ENCODE peak calls at places on chromosomes 3 and 15, in ten cellular contexts. F is stimulated activated CD8-positive, alpha-beta memory T cell treated with anti-CD3 and anti-CD28 coated beads, Interleukin-12 subunit alpha, Interleukin-12 subunit beta, amount 100 ng/mL, for 1 hour; T is RPMI8226; H is WERI-Rb-1; C is endothelial cell of umbilical vein; N is LoVo; P is hypothalamus; Z is AG20443; W is effector memory CD4-positive, alpha-beta T cell; V is colonic mucosa. S is an unnamed sample.
A peak's percentile ranks its signal among the peaks of the same experiment; 100 is the strongest.

GRCh38 chr3:146160964-146161724 is at the start of gene PLOD2:
- DNase-seq in T (peak; percentile 8), P (peak; percentile 56), F (no peak), Z (peak; percentile 90), N (peak; percentile 65), C (peak; percentile 90), W (no peak), V (peak; percentile 81), H (peak; percentile 56), S (peak; percentile 85)

GRCh38 chr15:98442379-98442833 is 205.9 kb upstream of the IGF1R start:
- DNase-seq in P (peak; percentile 14), Z (peak; percentile 86), T (peak; percentile 63), N (peak; percentile 67), H (peak; percentile 51), C (peak; percentile 71), W (no peak), F (no peak), V (peak; percentile 55), S (peak; percentile 68)

GRCh38 chr3:177134166-177134565 is 63.1 kb downstream of the TBL1XR1 start:
- DNase-seq in C (peak; percentile 86), W (no peak), N (no peak), T (no peak), Z (no peak), P (no peak), V (no peak), H (no peak), F (no peak), S (no peak)

GRCh38 chr3:124467980-124468902 is 262.0 kb upstream of the UMPS start:
- DNase-seq in Z (peak; percentile 88), F (no peak), V (peak; percentile 60), H (peak; percentile 56), P (peak; percentile 47), C (peak; percentile 58), W (no peak), T (peak; percentile 71), N (peak; percentile 59), S (peak; percentile 41)

GRCh38 chr15:58534556-58534955 is 102.8 kb downstream of the LIPC start:
- DNase-seq in N (peak; percentile 6), T (no peak), Z (no peak), H (no peak), C (no peak), P (no peak), V (no peak), W (no peak), F (no peak), S (no peak)

GRCh38 chr3:112654979-112655378 is 14.0 kb upstream of the CCDC80 start:
- DNase-seq in C (no peak), W (no peak), N (no peak), V (no peak), Z (no peak), F (no peak), H (no peak), T (peak; percentile 21), P (no peak), S (no peak)

GRCh38 chr3:46913644-46914043 is 36.1 kb downstream of the PTH1R start:
- DNase-seq in F (no peak), T (peak; percentile 36), V (peak; percentile 79), H (no peak), P (no peak), W (no peak), C (peak; percentile 44), Z (no peak), N (peak; percentile 59), S (peak; percentile 86)

GRCh38 chr3:96209703-96210102 is 604.7 kb upstream of the EPHA6 start:
- DNase-seq in N (peak; percentile 44), V (no peak), T (no peak), C (no peak), F (no peak), Z (no peak), W (no peak), H (no peak), P (no peak), S (no peak)

GRCh38 chr3:117407317-117407716 is 697.7 kb downstream of the TUSC7 start:
- DNase-seq in W (no peak), C (peak; percentile 40), F (no peak), V (no peak), T (peak; percentile 37), H (peak; percentile 20), N (no peak), Z (no peak), P (no peak), S (no peak)

GRCh38 chr15:69852482-69853275 is 245.0 kb downstream of the TLE3 start:
- DNase-seq in N (no peak), W (no peak), T (no peak), C (no peak), H (no peak), Z (peak; percentile 32), F (no peak), P (no peak), V (no peak), S (no peak)

GRCh38 chr3:88462241-88462640 is 312.5 kb downstream of the C3orf38 start:
- DNase-seq in V (no peak), Z (no peak), P (no peak), C (no peak), H (no peak), N (no peak), T (no peak), F (no peak), W (no peak), S (no peak)

GRCh38 chr3:41690766-41691563 is 270.9 kb downstream of the ULK4 start:
- DNase-seq in T (peak; percentile 66), V (peak; percentile 71), C (peak; percentile 80), Z (no peak), N (peak; percentile 41), H (no peak), W (no peak), F (no peak), P (no peak), S (no peak)

GRCh38 chr15:33104276-33104675 is 90.2 kb downstream of the FMN1 start:
- DNase-seq in P (no peak), Z (peak; percentile 50), V (no peak), N (peak; percentile 56), H (no peak), F (no peak), W (peak; percentile 23), C (peak; percentile 72), T (no peak), S (no peak)

GRCh38 chr3:122013448-122013925 is 8.6 kb downstream of the ILDR1 start:
- DNase-seq in Z (no peak), H (no peak), P (no peak), W (no peak), F (no peak), C (no peak), V (peak; percentile 45), T (no peak), N (no peak), S (no peak)

GRCh38 chr3:187041362-187042061 is 97.8 kb downstream of the RPL39L start:
- DNase-seq in Z (no peak), T (no peak), F (no peak), W (no peak), V (no peak), C (peak; percentile 84), H (no peak), P (no peak), N (no peak), S (no peak)

GRCh38 chr3:39065197-39065596 is 13.4 kb downstream of the WDR48 start:
- DNase-seq in C (peak; percentile 29), Z (peak; percentile 71), H (peak; percentile 27), P (peak; percentile 3), N (no peak), V (peak; percentile 21), W (no peak), F (no peak), T (peak; percentile 46), S (peak; percentile 21)

GRCh38 chr15:93861413-93861812 is 369.9 kb upstream of the MCTP2 start:
- DNase-seq in T (no peak), Z (peak; percentile 21), W (no peak), H (no peak), C (no peak), N (no peak), F (no peak), V (no peak), P (no peak), S (no peak)

GRCh38 chr3:171099911-171100310 is 73.4 kb upstream of the SLC2A2 start:
- DNase-seq in F (no peak), Z (peak; percentile 33), C (no peak), P (no peak), T (no peak), V (no peak), W (no peak), H (no peak), N (no peak), S (no peak)

GRCh38 chr3:184594386-184595035 is 32.9 kb downstream of the EPHB3 start:
- DNase-seq in W (no peak), F (no peak), V (no peak), T (no peak), P (no peak), H (no peak), N (no peak), Z (no peak), C (no peak), S (no peak)

GRCh38 chr15:39608741-39609140 is 27.9 kb downstream of the THBS1 start:
- DNase-seq in W (no peak), N (no peak), H (no peak), T (no peak), F (no peak), V (no peak), P (no peak), C (no peak), Z (no peak), S (no peak)

GRCh38 chr3:112811917-112812660 is 34.6 kb downstream of the CD200R1L start:
- DNase-seq in W (no peak), C (no peak), F (no peak), T (peak; percentile 7), P (no peak), N (no peak), Z (no peak), V (no peak), H (no peak), S (no peak)

GRCh38 chr15:25712961-25713355 is 150.2 kb downstream of the ATP10A start:
- DNase-seq in W (no peak), P (no peak), N (no peak), T (no peak), F (no peak), C (no peak), V (no peak), H (no peak), Z (no peak), S (no peak)

GRCh38 chr3:188431553-188431952 is 277.6 kb downstream of the LPP start:
- DNase-seq in F (no peak), V (peak; percentile 40), N (peak; percentile 79), W (no peak), T (no peak), C (peak; percentile 68), Z (peak; percentile 53), H (no peak), P (no peak), S (no peak)

S was measured in thyroid gland.